ENCODE peak calls at places on chromosome 18, in ten cellular contexts. U, S, Z, O, H, E, Y, L, M and X are unnamed samples.

GRCh38 chr18:32389868-32390267 is 80.8 kb downstream of the GAREM1 start:
- DNase-seq in U (no peak), S (no peak), Z (no peak), O (no peak), H (no peak), E (peak), Y (no peak), L (no peak), M (no peak), X (no peak)

GRCh38 chr18:75654928-75655745 is 227.6 kb upstream of the SMIM21 start:
- DNase-seq in U (no peak), S (no peak), Z (no peak), O (no peak), H (no peak), E (no peak), Y (no peak), L (no peak), M (no peak), X (no peak)

GRCh38 chr18:11154369-11154982 is 5.1 kb upstream of the PIEZO2 start:
- DNase-seq in U (peak), S (no peak), Z (peak), O (no peak), H (peak), E (peak), Y (no peak), L (peak), M (peak), X (no peak)

GRCh38 chr18:10453885-10454772 is at the start of gene APCDD1:
- DNase-seq in U (no peak), S (peak), Z (no peak), O (no peak), H (no peak), E (peak), Y (no peak), L (no peak), M (peak), X (peak)

GRCh38 chr18:68627812-68628211 is 87.1 kb downstream of the TMX3 start:
- DNase-seq in U (no peak), S (no peak), Z (no peak), O (no peak), H (no peak), E (no peak), Y (no peak), L (no peak), M (no peak), X (no peak)

GRCh38 chr18:28905509-28905908 is 728.6 kb upstream of the CDH2 start:
- DNase-seq in U (no peak), S (no peak), Z (no peak), O (no peak), H (peak), E (no peak), Y (no peak), L (no peak), M (no peak), X (no peak)

GRCh38 chr18:7784171-7784570 is 217.1 kb downstream of the PTPRM start:
- DNase-seq in U (peak), S (no peak), Z (no peak), O (no peak), H (peak), E (no peak), Y (no peak), L (no peak), M (no peak), X (no peak)

GRCh38 chr18:6207119-6207518 is 207.6 kb downstream of the L3MBTL4 start:
- DNase-seq in U (no peak), S (no peak), Z (no peak), O (no peak), H (no peak), E (peak), Y (no peak), L (no peak), M (no peak), X (no peak)

GRCh38 chr18:31267823-31268481 is 50.0 kb upstream of the DSG1 start:
- DNase-seq in U (no peak), S (no peak), Z (no peak), O (no peak), H (no peak), E (no peak), Y (no peak), L (no peak), M (no peak), X (no peak)

GRCh38 chr18:77132369-77133050 is at the start of gene MBP:
- DNase-seq in U (no peak), S (peak), Z (no peak), O (peak), H (peak), E (peak), Y (peak), L (no peak), M (peak), X (no peak)

GRCh38 chr18:47929681-47930085 is 776 bp downstream of the SMAD2 start:
- DNase-seq in U (no peak), S (no peak), Z (no peak), O (no peak), H (peak), E (peak), Y (no peak), L (peak), M (peak), X (no peak)

GRCh38 chr18:79627750-79628294 is 51.8 kb upstream of the CTDP1 start:
- DNase-seq in U (no peak), S (no peak), Z (no peak), O (no peak), H (no peak), E (no peak), Y (no peak), L (no peak), M (no peak), X (no peak)

GRCh38 chr18:63613420-63613819 is 26.3 kb downstream of the SERPINB13 start:
- DNase-seq in U (no peak), S (no peak), Z (no peak), O (no peak), H (no peak), E (no peak), Y (no peak), L (no peak), M (no peak), X (no peak)

GRCh38 chr18:46518438-46518837 is 138.6 kb downstream of the LOXHD1 start:
- DNase-seq in U (no peak), S (no peak), Z (no peak), O (no peak), H (peak), E (no peak), Y (no peak), L (no peak), M (peak), X (no peak)

GRCh38 chr18:26963292-26963691 is 97.8 kb upstream of the AQP4 start:
- DNase-seq in U (no peak), S (no peak), Z (no peak), O (no peak), H (no peak), E (no peak), Y (no peak), L (no peak), M (peak), X (no peak)

GRCh38 chr18:55152801-55153200 is 193.5 kb upstream of the CCDC68 start:
- DNase-seq in U (no peak), S (no peak), Z (no peak), O (no peak), H (no peak), E (no peak), Y (no peak), L (no peak), M (no peak), X (no peak)

GRCh38 chr18:6374340-6374739 is 40.4 kb downstream of the L3MBTL4 start:
- DNase-seq in U (no peak), S (no peak), Z (no peak), O (no peak), H (no peak), E (no peak), Y (no peak), L (no peak), M (no peak), X (no peak)

GRCh38 chr18:46894124-46894523 is 23.2 kb downstream of the PIAS2 start:
- DNase-seq in U (no peak), S (no peak), Z (no peak), O (no peak), H (no peak), E (no peak), Y (no peak), L (no peak), M (no peak), X (no peak)

GRCh38 chr18:22637787-22638186 is 220.1 kb upstream of the CTAGE1 start:
- DNase-seq in U (peak), S (no peak), Z (no peak), O (no peak), H (no peak), E (no peak), Y (no peak), L (no peak), M (peak), X (no peak)

GRCh38 chr18:37668971-37669747 is 103.6 kb upstream of the CELF4 start:
- DNase-seq in U (no peak), S (no peak), Z (no peak), O (no peak), H (no peak), E (peak), Y (no peak), L (peak), M (no peak), X (no peak)

GRCh38 chr18:41075212-41075611 is 879.8 kb upstream of the PIK3C3 start:
- DNase-seq in U (peak), S (no peak), Z (no peak), O (no peak), H (no peak), E (no peak), Y (no peak), L (no peak), M (no peak), X (no peak)

GRCh38 chr18:79456105-79456980 is 60.6 kb downstream of the NFATC1 start:
- DNase-seq in U (no peak), S (no peak), Z (no peak), O (no peak), H (no peak), E (no peak), Y (no peak), L (no peak), M (no peak), X (no peak)

GRCh38 chr18:26943906-26944305 is 78.4 kb upstream of the AQP4 start:
- DNase-seq in U (no peak), S (no peak), Z (no peak), O (no peak), H (no peak), E (no peak), Y (no peak), L (no peak), M (no peak), X (no peak)

GRCh38 chr18:78242307-78242643 is 737.3 kb upstream of the SALL3 start:
- DNase-seq in U (no peak), S (no peak), Z (no peak), O (no peak), H (no peak), E (no peak), Y (no peak), L (no peak), M (no peak), X (no peak)

GRCh38 chr18:9120796-9121195 is 15.8 kb upstream of the ANKRD12 start:
- DNase-seq in U (no peak), S (no peak), Z (no peak), O (no peak), H (no peak), E (no peak), Y (no peak), L (no peak), M (no peak), X (no peak)

GRCh38 chr18:73245345-73245744 is 377.6 kb upstream of the NETO1 start:
- DNase-seq in U (no peak), S (no peak), Z (no peak), O (no peak), H (no peak), E (no peak), Y (no peak), L (no peak), M (no peak), X (no peak)

GRCh38 chr18:75107196-75107930 is 101.6 kb downstream of the PTGR3 start:
- DNase-seq in U (no peak), S (no peak), Z (no peak), O (no peak), H (no peak), E (no peak), Y (no peak), L (no peak), M (no peak), X (no peak)

GRCh38 chr18:2881490-2882195 is 34.8 kb downstream of the EMILIN2 start:
- DNase-seq in U (peak), S (peak), Z (no peak), O (no peak), H (peak), E (no peak), Y (no peak), L (no peak), M (no peak), X (no peak)

GRCh38 chr18:64403784-64404498 is 255.1 kb upstream of the LINC00305 start:
- DNase-seq in U (no peak), S (no peak), Z (no peak), O (no peak), H (no peak), E (no peak), Y (no peak), L (peak), M (no peak), X (no peak)

GRCh38 chr18:22848618-22849017 is 84.5 kb upstream of the RBBP8 start:
- DNase-seq in U (no peak), S (no peak), Z (no peak), O (no peak), H (no peak), E (no peak), Y (no peak), L (peak), M (no peak), X (no peak)

GRCh38 chr18:45820144-45820745 is 5.2 kb upstream of the SIGLEC15 start:
- DNase-seq in U (no peak), S (no peak), Z (no peak), O (no peak), H (no peak), E (no peak), Y (no peak), L (peak), M (no peak), X (no peak)

GRCh38 chr18:72866901-72867701 is 686 bp downstream of the NETO1 start:
- DNase-seq in U (no peak), S (no peak), Z (no peak), O (no peak), H (no peak), E (peak), Y (no peak), L (no peak), M (no peak), X (no peak)